ENCODE peak calls at places on chromosomes 13 and 19, in seven cellular contexts. B is Peyer's patch; A is CD8-positive, alpha-beta T cell; P is heart right ventricle; N is mesenchymal stem cell; D is cardiac muscle cell; X is heart left ventricle. R is an unnamed sample. For H3K9me3 and H3K4me1, the result is how much of the 10 kb centered on the place peaks cover.

GRCh38 chr19:53905787-53906186 is 3.3 kb upstream of the CACNG7 start:
- DNase-seq in A (no peak), D (no peak), X (no peak), N (no peak), P (no peak), B (no peak), R (no peak)

GRCh38 chr13:85379991-85380390 is 419.2 kb downstream of the SLITRK6 start:
- DNase-seq in D (no peak), P (no peak), N (no peak), B (no peak), A (no peak), X (no peak), R (no peak)

GRCh38 chr13:32165791-32166190 is 134.2 kb downstream of the FRY start:
- DNase-seq in N (no peak), D (no peak), B (no peak), X (peak), P (peak), A (no peak), R (no peak)

GRCh38 chr19:50695251-50696064 is 24.1 kb downstream of the SHANK1 start:
- DNase-seq in X (no peak), P (no peak), B (no peak), N (no peak), A (no peak), D (peak), R (no peak)

GRCh38 chr13:41674246-41674645 is 216.9 kb downstream of the RGCC start:
- DNase-seq in N (no peak), X (no peak), A (no peak), B (no peak), P (no peak), D (no peak), R (no peak)

GRCh38 chr13:91722267-91722884 is 324.0 kb downstream of the GPC5 start:
- DNase-seq in B (no peak), A (no peak), N (peak), X (no peak), D (peak), P (no peak), R (peak)

GRCh38 chr19:49019242-49019932 is 2.5 kb upstream of the LHB start:
- DNase-seq in N (no peak), A (peak), X (peak), D (peak), P (peak), B (peak), R (peak)

GRCh38 chr13:70107498-70108271 is at the start of gene ATXN8OS:
- DNase-seq in B (peak), P (no peak), D (peak), A (no peak), X (peak), N (peak), R (no peak)

GRCh38 chr19:33699754-33700407 is 78.1 kb downstream of the CHST8 start:
- DNase-seq in X (peak), B (no peak), P (no peak), N (no peak), D (no peak), A (no peak), R (no peak)

GRCh38 chr13:36531746-36532486 is 99.6 kb downstream of the CCNA1 start:
- DNase-seq in X (no peak), B (no peak), P (no peak), A (no peak), D (no peak), N (peak), R (no peak)

GRCh38 chr13:48542581-48543341 is 9.9 kb upstream of the RCBTB2 start:
- DNase-seq in N (peak), D (peak), X (peak), P (peak), A (no peak), B (peak), R (no peak)

GRCh38 chr13:80342541-80343371 is 1.8 kb upstream of the SPRY2 start:
- DNase-seq in N (peak), P (peak), D (peak), X (peak), B (peak), A (peak), R (no peak)

GRCh38 chr13:22187329-22187728 is 516.5 kb downstream of the FGF9 start:
- DNase-seq in D (no peak), P (no peak), X (no peak), A (no peak), N (no peak), B (no peak), R (no peak)

GRCh38 chr13:110648848-110649421 is 33.6 kb downstream of the NAXD start:
- DNase-seq in X (no peak), D (no peak), P (no peak), A (no peak), N (no peak), B (no peak), R (no peak)

GRCh38 chr13:111491659-111492058 is 171.2 kb downstream of the TEX29 start:
- DNase-seq in B (no peak), X (no peak), P (no peak), N (no peak), D (no peak), A (no peak), R (no peak)

GRCh38 chr13:29740961-29741360 is 109.5 kb downstream of the UBL3 start:
- DNase-seq in N (no peak), X (no peak), D (no peak), P (no peak), A (no peak), B (no peak), R (no peak)

GRCh38 chr13:36820222-36820621 is 1.2 kb downstream of the RFXAP start:
- DNase-seq in B (no peak), X (no peak), A (no peak), N (peak), D (no peak), P (no peak), R (peak)

GRCh38 chr19:47158879-47159509 is 28.4 kb downstream of the SAE1 start:
- DNase-seq in B (no peak), D (no peak), P (no peak), X (no peak), A (peak), N (no peak), R (peak)

GRCh38 chr13:94139393-94139995 is 340.0 kb downstream of the DCT start:
- DNase-seq in B (no peak), P (no peak), A (no peak), X (no peak), D (no peak), N (no peak), R (no peak)

GRCh38 chr13:65292488-65292901 is 1937.6 kb downstream of the PCDH9 start:
- DNase-seq in N (peak), A (no peak), P (no peak), D (peak), X (no peak), B (no peak), R (no peak)

GRCh38 chr13:29587645-29588044 is 7.8 kb downstream of the SLC7A1 start:
- DNase-seq in N (no peak), D (no peak), P (no peak), A (no peak), B (no peak), X (no peak), R (no peak)

GRCh38 chr13:72782717-72783116 is 784 bp downstream of the PIBF1 start:
- DNase-seq in X (no peak), D (no peak), A (no peak), B (no peak), P (no peak), N (peak), R (peak)

GRCh38 chr19:55044771-55045716 is 7.0 kb upstream of the GP6 start:
- DNase-seq in X (no peak), N (no peak), P (no peak), B (no peak), A (no peak), D (no peak), R (no peak)

DNA sequence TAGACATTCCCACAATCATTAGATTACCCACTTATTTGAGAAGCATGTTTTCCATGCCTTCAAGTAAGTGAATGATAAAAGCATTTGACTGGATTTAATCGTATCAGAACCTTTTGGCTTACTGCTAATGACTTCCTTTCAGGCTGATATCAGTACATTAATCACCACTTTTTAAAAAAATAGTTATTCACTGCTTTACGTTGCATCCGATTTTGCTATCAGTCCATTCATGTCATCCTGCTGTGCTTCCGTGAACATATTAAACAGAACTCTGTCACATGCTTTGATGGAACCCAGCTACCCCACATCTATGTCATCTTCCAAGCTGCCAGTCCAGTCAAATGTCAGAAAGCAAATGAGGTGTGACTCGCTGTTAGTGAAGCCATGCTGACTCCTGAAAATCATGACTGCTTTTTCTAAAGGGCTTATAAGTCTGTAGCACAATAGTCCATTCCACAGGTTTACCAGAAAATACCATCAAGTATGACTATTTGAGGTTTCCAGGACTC is 440.9 kb downstream of the IRS2 start:
- DNase-seq in X (no peak), P (no peak), A (no peak), D (no peak), B (no peak), N (peak), R (no peak)
- H3K27ac ChIP-seq in X (no peak), P (no peak), A (no peak), D (no peak), B (no peak), N (no peak), R (no peak)

GRCh38 chr19:8899356-8899755 is 67.2 kb downstream of the MBD3L1 start:
- DNase-seq in P (no peak), X (no peak), N (no peak), A (no peak), B (no peak), D (no peak), R (no peak)

GRCh38 chr19:8890260-8890659 is 58.1 kb downstream of the MBD3L1 start:
- DNase-seq in N (no peak), D (no peak), P (no peak), B (no peak), A (no peak), X (no peak), R (no peak)

GRCh38 chr19:8897106-8897505 is 64.9 kb downstream of the MBD3L1 start:
- DNase-seq in B (no peak), N (no peak), X (no peak), P (no peak), D (no peak), A (no peak), R (no peak)

GRCh38 chr19:8893419-8893818 is 61.2 kb downstream of the MBD3L1 start:
- DNase-seq in A (no peak), X (no peak), D (no peak), B (no peak), N (no peak), P (no peak), R (no peak)
- H3K9me3 ChIP-seq in A (under half), X (under half), D (under half), B (under half), N (under half), P (under half), R (under half)

GRCh38 chr19:41323430-41324125 is 13.6 kb downstream of the CCDC97 start:
- DNase-seq in A (no peak), P (no peak), N (peak), B (no peak), D (no peak), X (peak), R (no peak)
- H3K4me1 ChIP-seq in A (half or more), P (half or more), N (half or more), B (half or more), D (under half), X (half or more), R (under half)

DNA sequence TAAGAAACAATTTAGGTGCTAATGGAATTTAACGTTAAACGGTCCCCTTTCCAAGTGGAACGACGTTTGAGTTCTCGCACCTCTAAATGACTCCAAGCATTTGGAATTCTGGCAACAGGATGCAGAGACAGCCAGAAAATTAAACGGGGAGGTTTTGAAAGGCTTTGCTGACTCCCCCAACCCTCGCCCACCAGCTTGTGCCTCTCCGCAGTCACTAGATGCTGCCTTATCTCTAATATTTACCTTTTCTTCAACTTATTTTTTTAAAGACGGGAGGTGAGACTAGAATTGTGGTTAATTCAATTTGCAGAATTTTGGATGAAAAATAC is 2.5 kb downstream of the ZIC2 start:
- DNase-seq in P (no peak), A (no peak), N (no peak), D (peak), X (no peak), B (no peak), R (no peak)
- H3K27ac ChIP-seq in P (no peak), A (no peak), N (peak), D (no peak), X (no peak), B (no peak), R (no peak)

GRCh38 chr19:44002566-44003460 is at the start of gene ZNF230:
- DNase-seq in P (peak), D (peak), X (peak), N (peak), A (peak), B (peak), R (peak)
- H3K9me3 ChIP-seq in P (under half), D (under half), X (under half), N (under half), A (under half), B (under half), R (under half)

GRCh38 chr19:23481043-23481442 is 85.8 kb upstream of the ZNF91 start:
- DNase-seq in B (no peak), A (no peak), P (no peak), D (no peak), N (no peak), X (no peak), R (no peak)

DNA sequence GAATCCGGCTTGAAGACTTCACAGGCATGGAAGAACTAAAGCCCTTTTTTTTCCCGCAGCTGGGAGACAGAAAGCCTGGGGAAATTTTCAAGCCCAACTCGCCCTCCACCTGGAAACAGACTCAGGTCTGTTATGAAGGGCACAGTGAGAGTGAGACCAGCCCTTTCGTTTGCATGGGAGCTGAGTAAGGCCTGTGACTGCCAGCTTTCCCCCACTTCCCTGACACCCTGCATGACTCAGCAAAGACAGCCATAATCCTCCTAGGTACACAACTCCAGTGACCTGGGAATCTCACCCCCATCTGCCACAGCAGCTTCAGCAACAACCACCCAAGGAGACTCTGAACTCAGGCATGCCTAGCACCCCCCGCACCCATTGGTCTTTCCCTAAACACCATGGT is 87.6 kb upstream of the ZNF91 start:
- DNase-seq in X (no peak), N (no peak), B (no peak), D (no peak), A (no peak), P (no peak), R (no peak)
- H3K4me1 ChIP-seq in X (under half), N (under half), B (under half), D (under half), A (under half), P (under half), R (under half)